ENCODE peak calls at places on chromosomes 1 and 21, in six cellular contexts. S, I, R, O, Q and X are unnamed samples.

GRCh38 chr1:60764489-60764888 is 317.9 kb upstream of the NFIA start:
- DNase-seq in Q (no peak), R (no peak), I (no peak), S (no peak), O (no peak), X (no peak)

GRCh38 chr1:36397083-36397377 is 678 bp downstream of the LSM10 start:
- DNase-seq in Q (no peak), I (no peak), O (no peak), S (no peak), R (no peak), X (no peak)

GRCh38 chr21:29434081-29434480 is 135.4 kb downstream of the BACH1 start:
- DNase-seq in O (no peak), R (no peak), I (no peak), Q (peak; percentile 16), S (no peak), X (no peak)

GRCh38 chr1:167221126-167221803 is 579 bp downstream of the POU2F1 start:
- DNase-seq in O (no peak), S (no peak), Q (no peak), I (no peak), R (peak; percentile 55), X (no peak)

GRCh38 chr21:44555200-44555875 is 3.3 kb downstream of the KRTAP10-3 start:
- DNase-seq in O (no peak), I (no peak), R (no peak), Q (no peak), S (no peak), X (no peak)

GRCh38 chr1:173418107-173418985 is 58.8 kb upstream of the PRDX6 start:
- DNase-seq in I (peak; percentile 57), S (peak; percentile 64), Q (no peak), O (no peak), R (no peak), X (no peak)

GRCh38 chr1:245605480-245606156 is 450.8 kb downstream of the KIF26B start:
- DNase-seq in O (no peak), Q (peak; percentile 64), I (peak; percentile 95), R (peak; percentile 95), S (no peak), X (no peak)

GRCh38 chr1:80217377-80217986 is 1211.0 kb upstream of the ADGRL4 start:
- DNase-seq in I (peak; percentile 74), O (no peak), Q (peak; percentile 85), R (peak; percentile 11), S (no peak), X (no peak)

GRCh38 chr1:53087332-53088285 is 25.6 kb downstream of the PODN start:
- DNase-seq in R (no peak), I (no peak), Q (no peak), S (no peak), O (no peak), X (no peak)

GRCh38 chr1:154955039-154955717 is 721 bp downstream of the PBXIP1 start:
- DNase-seq in S (peak; percentile 58), R (peak; percentile 57), I (peak; percentile 64), O (peak; percentile 67), Q (peak; percentile 32), X (no peak)

GRCh38 chr1:116553386-116554115 is 17.3 kb downstream of the CD58 start:
- DNase-seq in I (no peak), O (no peak), S (no peak), R (no peak), Q (peak; percentile 90), X (no peak)

GRCh38 chr1:16260814-16261213 is 23.8 kb upstream of the CPLANE2 start:
- DNase-seq in I (peak; percentile 39), O (no peak), S (no peak), Q (peak; percentile 22), R (no peak), X (no peak)

GRCh38 chr1:34684246-34684645 is 70.6 kb upstream of the GJB5 start:
- DNase-seq in S (no peak), I (no peak), Q (no peak), O (no peak), R (no peak), X (no peak)

GRCh38 chr21:14403681-14404318 is 20.9 kb upstream of the HSPA13 start:
- DNase-seq in S (no peak), R (no peak), Q (peak; percentile 40), O (peak; percentile 49), I (peak; percentile 57), X (peak; percentile 18)

GRCh38 chr1:234840253-234840652 is 230.3 kb upstream of the IRF2BP2 start:
- DNase-seq in O (no peak), Q (no peak), R (no peak), S (no peak), I (no peak), X (no peak)

GRCh38 chr1:185368313-185368712 is 51.3 kb upstream of the IVNS1ABP start:
- DNase-seq in Q (no peak), R (no peak), O (no peak), S (peak; percentile 2), I (no peak), X (no peak)

DNA sequence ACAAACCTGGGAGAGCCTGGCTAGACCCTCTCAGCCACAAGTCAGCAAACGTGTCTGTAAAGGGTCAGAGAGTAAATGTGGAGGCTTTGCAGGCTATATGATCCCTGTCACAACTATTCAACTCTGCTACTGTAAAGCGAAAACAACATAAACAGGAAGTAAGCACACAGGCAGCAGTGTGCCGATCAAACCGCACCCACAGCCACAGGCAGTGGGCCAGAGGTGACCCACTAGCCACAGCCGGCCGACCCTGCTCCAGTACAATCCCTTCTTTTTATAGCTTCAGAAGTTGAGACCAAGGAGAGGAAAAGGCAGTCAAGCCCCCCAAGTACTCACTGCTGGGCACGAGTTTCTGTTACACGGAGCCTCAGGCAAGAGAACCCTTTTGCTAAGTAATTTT is 71.0 kb upstream of the RAB4A start:
- DNase-seq in O (peak; percentile 44), R (no peak), I (no peak), Q (no peak), S (peak; percentile 23), X (peak; percentile 16)
- H3K4me3 ChIP-seq in O (no peak overlapping the region), R (no peak overlapping the region), I (no peak overlapping the region), Q (no peak overlapping the region), S (no peak overlapping the region), X (peak overlapping the region; percentile 38)

GRCh38 chr1:31640964-31641363 is 3.7 kb downstream of the PEF1 start:
- DNase-seq in Q (no peak), R (no peak), O (no peak), S (no peak), I (no peak), X (no peak)
- TF ChIP-seq CTCF in Q (no peak), R (no peak), O (no peak), S (no peak), I (no peak), X (no peak)

GRCh38 chr1:46665983-46666382 is 2.2 kb downstream of the ATPAF1 start:
- DNase-seq in I (no peak), R (no peak), S (no peak), O (no peak), Q (no peak), X (no peak)
- H3K4me3 ChIP-seq in I (no peak overlapping the region), R (no peak overlapping the region), S (no peak overlapping the region), O (no peak overlapping the region), Q (no peak overlapping the region), X (no peak overlapping the region)

GRCh38 chr1:112264553-112264952 is 131.5 kb upstream of the CTTNBP2NL start:
- DNase-seq in I (peak; percentile 31), Q (no peak), R (no peak), S (no peak), O (no peak), X (no peak)

GRCh38 chr1:112262301-112262700 is 133.7 kb upstream of the CTTNBP2NL start:
- DNase-seq in R (no peak), O (no peak), I (no peak), S (no peak), Q (no peak), X (no peak)

GRCh38 chr1:112263464-112263863 is 132.6 kb upstream of the CTTNBP2NL start:
- DNase-seq in O (no peak), Q (peak; percentile 48), S (no peak), I (peak; percentile 75), R (no peak), X (no peak)

GRCh38 chr1:112265946-112266345 is 130.1 kb upstream of the CTTNBP2NL start:
- DNase-seq in I (peak; percentile 13), O (no peak), R (no peak), Q (no peak), S (no peak), X (no peak)

GRCh38 chr1:112264010-112264409 is 132.0 kb upstream of the CTTNBP2NL start:
- DNase-seq in I (peak; percentile 12), R (no peak), O (no peak), S (no peak), Q (no peak), X (no peak)
- TF ChIP-seq CTCF in I (no peak), R (no peak), O (no peak), S (no peak), Q (no peak), X (no peak)